ENCODE peak calls at places on chromosomes 11 and 22, in nine cellular contexts. N is astrocyte of the hippocampus, X is Calu3, S is GM06990, U is AG08395, D is bronchial epithelial cell, C is BJ, L is nephron progenitor cell, I is NCI-H2171. O is an unnamed sample.

GRCh38 chr11:44609028-44609782 is 43.7 kb downstream of the CD82 start:
- DNase-seq in N (no peak), C (no peak), D (no peak), L (no peak), X (no peak), I (no peak), U (no peak), S (peak; percentile 75), O (peak; percentile 62)

GRCh38 chr11:862028-862703 is 19.5 kb downstream of the TSPAN4 start:
- DNase-seq in D (no peak), I (peak; percentile 29), L (no peak), U (no peak), S (no peak), C (no peak), N (no peak), X (peak; percentile 52), O (no peak)

GRCh38 chr11:110527146-110527545 is 97.4 kb downstream of the FDX1 start:
- DNase-seq in C (no peak), N (peak; percentile 59), D (peak; percentile 25), I (no peak), U (no peak), S (no peak), X (no peak), L (no peak), O (no peak)

GRCh38 chr11:69371731-69372588 is 78.0 kb downstream of the MYEOV start:
- DNase-seq in N (no peak), S (no peak), U (no peak), I (no peak), C (no peak), L (no peak), D (no peak), X (no peak), O (peak; percentile 12)

GRCh38 chr11:35714882-35715612 is 52.5 kb downstream of the TRIM44 start:
- DNase-seq in U (peak; percentile 20), X (no peak), C (no peak), N (peak; percentile 32), D (peak; percentile 5), I (no peak), L (no peak), S (peak; percentile 48), O (peak; percentile 13)

GRCh38 chr11:45145421-45146071 is 893 bp upstream of the PRDM11 start:
- DNase-seq in N (peak; percentile 64), L (peak; percentile 39), C (no peak), U (peak; percentile 74), I (no peak), S (no peak), X (peak; percentile 15), D (peak; percentile 29), O (peak; percentile 26)

GRCh38 chr11:34915136-34916013 is 804 bp downstream of the APIP start:
- DNase-seq in N (no peak), I (peak; percentile 65), D (peak; percentile 35), X (no peak), U (no peak), S (no peak), C (no peak), L (no peak), O (no peak)

GRCh38 chr11:59582006-59582405 is 33.6 kb downstream of the OSBP start:
- DNase-seq in X (no peak), D (no peak), U (no peak), N (no peak), L (no peak), S (no peak), I (no peak), C (no peak), O (no peak)

GRCh38 chr22:48980409-48980808 is 847.3 kb downstream of the BRD1 start:
- DNase-seq in D (no peak), U (no peak), S (no peak), X (no peak), I (no peak), C (no peak), L (no peak), N (no peak), O (no peak)

GRCh38 chr11:118277312-118277711 is 13.2 kb upstream of the MPZL2 start:
- DNase-seq in C (no peak), U (no peak), N (no peak), D (peak; percentile 96), I (no peak), L (no peak), S (peak; percentile 14), X (peak; percentile 57), O (no peak)

GRCh38 chr11:78202733-78203167 is 14.0 kb downstream of the USP35 start:
- DNase-seq in N (no peak), D (no peak), C (no peak), S (no peak), U (no peak), I (no peak), L (no peak), X (no peak), O (no peak)

GRCh38 chr11:12827929-12828812 is 153.9 kb downstream of the TEAD1 start:
- DNase-seq in U (peak; percentile 68), C (no peak), L (peak; percentile 45), S (no peak), N (peak; percentile 81), D (peak; percentile 66), X (peak; percentile 47), I (no peak), O (peak; percentile 34)

GRCh38 chr22:49301398-49302149 is 526.1 kb downstream of the BRD1 start:
- DNase-seq in N (no peak), X (no peak), C (no peak), S (no peak), D (no peak), U (no peak), I (no peak), L (no peak), O (no peak)

GRCh38 chr22:42296381-42296853 is 26.0 kb upstream of the TCF20 start:
- DNase-seq in D (no peak), U (no peak), X (peak; percentile 37), N (peak; percentile 65), L (no peak), I (peak; percentile 86), C (no peak), S (no peak), O (no peak)

GRCh38 chr22:24831678-24832077 is 25.7 kb downstream of the SGSM1 start:
- DNase-seq in U (no peak), C (no peak), X (no peak), D (no peak), N (no peak), I (no peak), L (no peak), S (no peak), O (no peak)

GRCh38 chr11:23586188-23586587 is 725.9 kb upstream of the CCDC179 start:
- DNase-seq in N (no peak), X (no peak), I (no peak), S (no peak), U (no peak), D (no peak), L (no peak), C (no peak), O (no peak)

GRCh38 chr22:38235240-38235850 is 33.6 kb downstream of the MAFF start:
- DNase-seq in X (no peak), U (no peak), C (no peak), I (no peak), S (no peak), N (no peak), D (no peak), L (no peak), O (no peak)

GRCh38 chr11:71962428-71963038 is 33.7 kb downstream of the RNF121 start:
- DNase-seq in I (no peak), L (no peak), N (peak; percentile 54), S (peak; percentile 41), C (no peak), D (peak; percentile 22), X (no peak), U (no peak), O (peak; percentile 55)

GRCh38 chr11:119493712-119494111 is 70.7 kb upstream of the THY1 start:
- DNase-seq in D (peak; percentile 41), X (peak; percentile 31), S (no peak), C (no peak), L (peak; percentile 89), N (peak; percentile 69), U (no peak), I (no peak), O (peak; percentile 47)